ENCODE peak calls at places on chromosomes 12 and 14, in seven cellular contexts. One of them, this sample, is unnamed.
A peak's percentile ranks its signal among the peaks of the same experiment; 100 is the strongest.

GRCh38 chr12:68294246-68294645 is 37.9 kb downstream of the MDM1 start:
- DNase-seq in EL: no peak
- DNase-seq in NCI-H345: no peak
- DNase-seq in breast epithelium: no peak
- DNase-seq in choroid plexus epithelial cell: peak; percentile 25
- DNase-seq in non-pigmented ciliary epithelial cell: no peak
- DNase-seq in heart right ventricle: no peak
- DNase-seq in this sample: no peak

GRCh38 chr14:88535149-88535548 is 19.7 kb downstream of the PTPN21 start:
- DNase-seq in EL: no peak
- DNase-seq in NCI-H345: no peak
- DNase-seq in non-pigmented ciliary epithelial cell: no peak
- DNase-seq in breast epithelium: no peak
- DNase-seq in choroid plexus epithelial cell: no peak
- DNase-seq in heart right ventricle: no peak
- DNase-seq in this sample: no peak

GRCh38 chr12:103758310-103759089 is 82.5 kb downstream of the NT5DC3 start:
- DNase-seq in heart right ventricle: no peak
- DNase-seq in EL: no peak
- DNase-seq in non-pigmented ciliary epithelial cell: no peak
- DNase-seq in breast epithelium: no peak
- DNase-seq in NCI-H345: no peak
- DNase-seq in choroid plexus epithelial cell: no peak
- DNase-seq in this sample: no peak

GRCh38 chr14:34794941-34795340 is 80.2 kb downstream of the BAZ1A start:
- DNase-seq in NCI-H345: no peak
- DNase-seq in EL: no peak
- DNase-seq in choroid plexus epithelial cell: no peak
- DNase-seq in breast epithelium: no peak
- DNase-seq in heart right ventricle: no peak
- DNase-seq in non-pigmented ciliary epithelial cell: no peak
- DNase-seq in this sample: no peak

GRCh38 chr14:64983439-64984310 is 3.0 kb upstream of the FNTB start:
- DNase-seq in choroid plexus epithelial cell: peak; percentile 86
- DNase-seq in non-pigmented ciliary epithelial cell: no peak
- DNase-seq in breast epithelium: no peak
- DNase-seq in EL: peak; percentile 64
- DNase-seq in NCI-H345: peak; percentile 38
- DNase-seq in heart right ventricle: peak; percentile 29
- DNase-seq in this sample: no peak

GRCh38 chr14:28308727-28309126 is 457.9 kb upstream of the FOXG1 start:
- DNase-seq in choroid plexus epithelial cell: peak; percentile 94
- DNase-seq in breast epithelium: no peak
- DNase-seq in EL: no peak
- DNase-seq in NCI-H345: no peak
- DNase-seq in heart right ventricle: no peak
- DNase-seq in non-pigmented ciliary epithelial cell: peak; percentile 94
- DNase-seq in this sample: no peak

GRCh38 chr14:50082784-50083466 is 33.4 kb downstream of the VCPKMT start:
- DNase-seq in choroid plexus epithelial cell: peak; percentile 70
- DNase-seq in non-pigmented ciliary epithelial cell: no peak
- DNase-seq in NCI-H345: no peak
- DNase-seq in EL: no peak
- DNase-seq in breast epithelium: no peak
- DNase-seq in heart right ventricle: no peak
- DNase-seq in this sample: no peak

GRCh38 chr12:124496584-124496983 is 70.8 kb downstream of the NCOR2 start:
- DNase-seq in breast epithelium: no peak
- DNase-seq in NCI-H345: no peak
- DNase-seq in non-pigmented ciliary epithelial cell: no peak
- DNase-seq in choroid plexus epithelial cell: peak; percentile 55
- DNase-seq in EL: peak; percentile 23
- DNase-seq in heart right ventricle: no peak
- DNase-seq in this sample: no peak

GRCh38 chr14:105436891-105437722 is 17.5 kb downstream of the MTA1 start:
- DNase-seq in EL: no peak
- DNase-seq in choroid plexus epithelial cell: no peak
- DNase-seq in breast epithelium: no peak
- DNase-seq in non-pigmented ciliary epithelial cell: no peak
- DNase-seq in heart right ventricle: no peak
- DNase-seq in NCI-H345: peak; percentile 84
- DNase-seq in this sample: no peak

GRCh38 chr12:92503029-92503931 is 199.5 kb upstream of the PLEKHG7 start:
- DNase-seq in choroid plexus epithelial cell: peak; percentile 15
- DNase-seq in heart right ventricle: no peak
- DNase-seq in non-pigmented ciliary epithelial cell: no peak
- DNase-seq in breast epithelium: no peak
- DNase-seq in NCI-H345: no peak
- DNase-seq in EL: no peak
- DNase-seq in this sample: peak; percentile 25

GRCh38 chr14:56243110-56243509 is 124.9 kb downstream of the PELI2 start:
- DNase-seq in choroid plexus epithelial cell: peak; percentile 14
- DNase-seq in heart right ventricle: no peak
- DNase-seq in EL: no peak
- DNase-seq in NCI-H345: no peak
- DNase-seq in breast epithelium: no peak
- DNase-seq in non-pigmented ciliary epithelial cell: no peak
- DNase-seq in this sample: no peak

GRCh38 chr12:124381454-124382207 is 86.7 kb downstream of the RFLNA start:
- DNase-seq in NCI-H345: no peak
- DNase-seq in breast epithelium: peak; percentile 95
- DNase-seq in EL: peak; percentile 85
- DNase-seq in choroid plexus epithelial cell: peak; percentile 87
- DNase-seq in non-pigmented ciliary epithelial cell: no peak
- DNase-seq in heart right ventricle: peak; percentile 95
- DNase-seq in this sample: peak; percentile 95

GRCh38 chr14:33967138-33967537 is 16.3 kb upstream of the EGLN3 start:
- DNase-seq in NCI-H345: no peak
- DNase-seq in heart right ventricle: no peak
- DNase-seq in choroid plexus epithelial cell: peak; percentile 16
- DNase-seq in breast epithelium: no peak
- DNase-seq in non-pigmented ciliary epithelial cell: no peak
- DNase-seq in EL: no peak
- DNase-seq in this sample: no peak

GRCh38 chr12:121456551-121456950 is 56.6 kb downstream of the RNF34 start:
- DNase-seq in choroid plexus epithelial cell: no peak
- DNase-seq in NCI-H345: no peak
- DNase-seq in EL: no peak
- DNase-seq in non-pigmented ciliary epithelial cell: no peak
- DNase-seq in breast epithelium: no peak
- DNase-seq in heart right ventricle: no peak
- DNase-seq in this sample: no peak

GRCh38 chr12:93373847-93374723 is 3.6 kb upstream of the NUDT4 start:
- DNase-seq in EL: no peak
- DNase-seq in choroid plexus epithelial cell: no peak
- DNase-seq in NCI-H345: no peak
- DNase-seq in breast epithelium: no peak
- DNase-seq in non-pigmented ciliary epithelial cell: no peak
- DNase-seq in heart right ventricle: no peak
- DNase-seq in this sample: no peak

GRCh38 chr14:71333705-71334104 is 426.4 kb downstream of the PCNX1 start:
- DNase-seq in non-pigmented ciliary epithelial cell: no peak
- DNase-seq in choroid plexus epithelial cell: no peak
- DNase-seq in breast epithelium: no peak
- DNase-seq in EL: no peak
- DNase-seq in NCI-H345: no peak
- DNase-seq in heart right ventricle: no peak
- DNase-seq in this sample: no peak

GRCh38 chr12:115251727-115252126 is 567.8 kb upstream of the TBX3 start:
- DNase-seq in EL: peak; percentile 15
- DNase-seq in NCI-H345: no peak
- DNase-seq in choroid plexus epithelial cell: peak; percentile 14
- DNase-seq in heart right ventricle: no peak
- DNase-seq in breast epithelium: no peak
- DNase-seq in non-pigmented ciliary epithelial cell: no peak
- DNase-seq in this sample: no peak